ENCODE peak calls at places on chromosomes 11 and 22, in four cellular contexts. L, C, S and J are unnamed samples.

GRCh38 chr22:48444320-48445112 is 1383.2 kb downstream of the BRD1 start:
- DNase-seq in L (no peak), C (no peak), S (no peak), J (no peak)

GRCh38 chr11:60971520-60971919 is at the start of gene CD6:
- DNase-seq in L (peak; percentile 29), C (no peak), S (no peak), J (no peak)

GRCh38 chr11:90744169-90744568 is 521.3 kb upstream of the CHORDC1 start:
- DNase-seq in L (no peak), C (no peak), S (no peak), J (no peak)

GRCh38 chr11:36454991-36455611 is 55.0 kb downstream of the TRAF6 start:
- DNase-seq in L (no peak), C (no peak), S (no peak), J (peak; percentile 67)

GRCh38 chr11:87290304-87290922 is 252.7 kb downstream of the TMEM135 start:
- DNase-seq in L (no peak), C (peak; percentile 25), S (no peak), J (no peak)

GRCh38 chr11:65444314-65445051 is 21.9 kb downstream of the NEAT1 start:
- DNase-seq in L (no peak), C (no peak), S (no peak), J (peak; percentile 38)

GRCh38 chr11:126006068-126006467 is 56.6 kb downstream of the CDON start:
- DNase-seq in L (no peak), C (no peak), S (no peak), J (no peak)

GRCh38 chr11:3129181-3129590 is 35.9 kb downstream of the OSBPL5 start:
- DNase-seq in L (no peak), C (no peak), S (peak; percentile 5), J (no peak)

GRCh38 chr11:75655619-75656018 is 13.2 kb downstream of the MAP6 start:
- DNase-seq in L (no peak), C (no peak), S (no peak), J (no peak)

GRCh38 chr22:42462016-42462415 is 29.8 kb upstream of the NFAM1 start:
- DNase-seq in L (no peak), C (peak; percentile 37), S (no peak), J (no peak)

GRCh38 chr22:38080847-38081635 is 2.9 kb downstream of the SLC16A8 start:
- DNase-seq in L (peak; percentile 22), C (no peak), S (no peak), J (no peak)

GRCh38 chr11:79950172-79950571 is 509.3 kb upstream of the TENM4 start:
- DNase-seq in L (no peak), C (no peak), S (no peak), J (no peak)

GRCh38 chr11:31810779-31811647 is at the start of gene PAX6:
- DNase-seq in L (peak; percentile 22), C (peak; percentile 63), S (no peak), J (peak; percentile 80)

GRCh38 chr11:11444027-11444799 is 91.2 kb upstream of the CSNK2A3 start:
- DNase-seq in L (no peak), C (no peak), S (no peak), J (no peak)

GRCh38 chr11:31512117-31512516 is 2.5 kb downstream of the ELP4 start:
- DNase-seq in L (no peak), C (no peak), S (no peak), J (no peak)

GRCh38 chr11:71499546-71499945 is 27.5 kb upstream of the KRTAP5-7 start:
- DNase-seq in L (no peak), C (no peak), S (peak; percentile 59), J (no peak)

GRCh38 chr22:37559901-37560681 is at the start of gene CDC42EP1:
- DNase-seq in L (peak; percentile 75), C (peak; percentile 84), S (peak; percentile 64), J (peak; percentile 86)

GRCh38 chr11:127639916-127640315 is 639.3 kb upstream of the KIRREL3 start:
- DNase-seq in L (no peak), C (no peak), S (no peak), J (no peak)

GRCh38 chr11:83002047-83002446 is 69.7 kb downstream of the RAB30 start:
- DNase-seq in L (no peak), C (no peak), S (peak; percentile 26), J (no peak)

GRCh38 chr22:32040324-32040904 is 2.6 kb upstream of the SLC5A1 start:
- DNase-seq in L (no peak), C (no peak), S (no peak), J (no peak)

GRCh38 chr11:126585388-126586302 is 230.2 kb downstream of the ST3GAL4 start:
- DNase-seq in L (peak; percentile 22), C (no peak), S (peak; percentile 58), J (peak; percentile 53)

GRCh38 chr22:19769393-19769715 is 8.8 kb downstream of the TBX1 start:
- DNase-seq in L (no peak), C (no peak), S (no peak), J (no peak)

GRCh38 chr11:14336507-14337503 is 22.2 kb downstream of the RRAS2 start:
- DNase-seq in L (no peak), C (peak; percentile 25), S (no peak), J (no peak)

GRCh38 chr11:128482512-128483191 is 104.7 kb downstream of the ETS1 start:
- DNase-seq in L (no peak), C (no peak), S (peak; percentile 67), J (no peak)

GRCh38 chr11:61732705-61733104 is 19.7 kb upstream of the MYRF start:
- DNase-seq in L (no peak), C (no peak), S (peak; percentile 44), J (no peak)

GRCh38 chr11:2536440-2536989 is 91.7 kb downstream of the KCNQ1 start:
- DNase-seq in L (peak; percentile 6), C (peak; percentile 31), S (peak; percentile 6), J (peak; percentile 24)

GRCh38 chr22:39528080-39528661 is 4.4 kb downstream of the RPS19BP1 start:
- DNase-seq in L (peak; percentile 41), C (no peak), S (no peak), J (no peak)

GRCh38 chr22:33969052-33969451 is 48.8 kb upstream of the LARGE1 start:
- DNase-seq in L (no peak), C (no peak), S (no peak), J (no peak)

GRCh38 chr11:65903068-65903481 is 2.9 kb upstream of the FOSL1 start:
- DNase-seq in L (no peak), C (peak; percentile 53), S (no peak), J (no peak)

GRCh38 chr11:130906616-130907015 is 9.7 kb downstream of the SNX19 start:
- DNase-seq in L (no peak), C (no peak), S (no peak), J (no peak)

GRCh38 chr11:130902380-130902779 is 13.9 kb downstream of the SNX19 start:
- DNase-seq in L (no peak), C (no peak), S (no peak), J (no peak)

GRCh38 chr11:130907229-130907628 is 9.1 kb downstream of the SNX19 start:
- DNase-seq in L (no peak), C (no peak), S (no peak), J (no peak)

GRCh38 chr11:130905512-130905911 is 10.8 kb downstream of the SNX19 start:
- DNase-seq in L (no peak), C (no peak), S (no peak), J (no peak)

DNA sequence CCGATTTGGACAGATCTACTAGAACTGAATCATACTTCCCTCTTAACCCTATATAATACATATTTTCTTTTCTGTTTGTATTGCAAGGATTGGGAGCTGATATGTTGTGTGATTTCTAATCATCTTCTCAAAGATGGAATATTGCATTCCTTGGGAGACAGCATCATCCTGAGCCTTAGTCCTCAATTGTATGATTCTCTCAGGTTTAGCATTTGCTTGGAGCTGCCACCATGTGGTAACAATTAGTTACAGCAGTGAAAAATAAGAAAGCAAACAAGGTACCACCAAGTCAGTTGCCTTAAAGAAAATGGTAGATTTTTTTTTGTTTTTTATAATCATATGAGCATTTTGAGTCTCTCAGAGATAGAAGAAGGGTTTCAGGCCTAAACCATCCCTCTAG is 11.9 kb downstream of the SNX19 start:
- DNase-seq in L (no peak), C (peak; percentile 25), S (no peak), J (no peak)
- TF ChIP-seq CTCF in L (peak; percentile 39), C (peak; percentile 41), S (peak; percentile 44), J (no peak)

GRCh38 chr22:49586244-49586748 is 241.4 kb downstream of the BRD1 start:
- DNase-seq in L (no peak), C (no peak), S (no peak), J (no peak)
- H3K9me3 ChIP-seq in L (no peaks in the 10 kb centered on the region), C (peaks cover 2% of the 10 kb centered on the region), S (no peaks in the 10 kb centered on the region), J (no peaks in the 10 kb centered on the region)

GRCh38 chr11:117457835-117458234 is 130.2 kb downstream of the CEP164 start:
- DNase-seq in L (no peak), C (no peak), S (no peak), J (no peak)
- TF ChIP-seq CTCF in L (no peak), C (no peak), S (no peak), J (no peak)

GRCh38 chr11:55172734-55173415 is 89.1 kb upstream of the TRIM48 start:
- DNase-seq in L (no peak), C (no peak), S (no peak), J (no peak)
- H3K9me3 ChIP-seq in L (peaks cover 10% of the 10 kb centered on the region), C (no peaks in the 10 kb centered on the region), S (peaks cover 17% of the 10 kb centered on the region), J (peaks cover 94% of the 10 kb centered on the region)